ENCODE peak calls at places on chromosomes 3 and 15, in nine cellular contexts. One of them, this sample, is unnamed.

GRCh38 chr3:182214406-182214805 is 502.7 kb downstream of the SOX2 start:
- DNase-seq in NCI-H1930: no peak
- DNase-seq in LHCN-M2: no peak
- DNase-seq in stimulated activated CD4-positive, alpha-beta T cell treated with anti-CD3 and anti-CD28 coated beads, Interleukin-2, amount 100 ng/mL, for 48 hours: no peak
- DNase-seq in A549: no peak
- DNase-seq in amniotic stem cell: no peak
- DNase-seq in frontal cortex: no peak
- DNase-seq in stomach: no peak
- DNase-seq in ecto neural progenitor cell: no peak
- DNase-seq in this sample: no peak

GRCh38 chr3:13939206-13939605 is 59.3 kb upstream of the WNT7A start:
- DNase-seq in ecto neural progenitor cell: no peak
- DNase-seq in stomach: no peak
- DNase-seq in stimulated activated CD4-positive, alpha-beta T cell treated with anti-CD3 and anti-CD28 coated beads, Interleukin-2, amount 100 ng/mL, for 48 hours: no peak
- DNase-seq in LHCN-M2: no peak
- DNase-seq in NCI-H1930: no peak
- DNase-seq in amniotic stem cell: no peak
- DNase-seq in A549: no peak
- DNase-seq in frontal cortex: no peak
- DNase-seq in this sample: no peak

GRCh38 chr3:122992628-122993570 is 34.7 kb downstream of the SEMA5B start:
- DNase-seq in ecto neural progenitor cell: peak
- DNase-seq in stomach: no peak
- DNase-seq in amniotic stem cell: no peak
- DNase-seq in A549: no peak
- DNase-seq in LHCN-M2: no peak
- DNase-seq in frontal cortex: peak
- DNase-seq in stimulated activated CD4-positive, alpha-beta T cell treated with anti-CD3 and anti-CD28 coated beads, Interleukin-2, amount 100 ng/mL, for 48 hours: no peak
- DNase-seq in NCI-H1930: no peak
- DNase-seq in this sample: no peak

GRCh38 chr3:171371354-171371753 is 88.9 kb downstream of the TNIK start:
- DNase-seq in A549: no peak
- DNase-seq in stimulated activated CD4-positive, alpha-beta T cell treated with anti-CD3 and anti-CD28 coated beads, Interleukin-2, amount 100 ng/mL, for 48 hours: no peak
- DNase-seq in ecto neural progenitor cell: no peak
- DNase-seq in frontal cortex: no peak
- DNase-seq in NCI-H1930: no peak
- DNase-seq in LHCN-M2: no peak
- DNase-seq in stomach: no peak
- DNase-seq in amniotic stem cell: no peak
- DNase-seq in this sample: no peak

GRCh38 chr3:98039322-98040024 is 4.4 kb upstream of the GABRR3 start:
- DNase-seq in ecto neural progenitor cell: peak
- DNase-seq in A549: peak
- DNase-seq in LHCN-M2: peak
- DNase-seq in stimulated activated CD4-positive, alpha-beta T cell treated with anti-CD3 and anti-CD28 coated beads, Interleukin-2, amount 100 ng/mL, for 48 hours: peak
- DNase-seq in stomach: peak
- DNase-seq in frontal cortex: peak
- DNase-seq in NCI-H1930: peak
- DNase-seq in amniotic stem cell: peak
- DNase-seq in this sample: peak

GRCh38 chr15:38002883-38003477 is 68.5 kb downstream of the TMCO5A start:
- DNase-seq in frontal cortex: no peak
- DNase-seq in LHCN-M2: peak
- DNase-seq in stomach: peak
- DNase-seq in stimulated activated CD4-positive, alpha-beta T cell treated with anti-CD3 and anti-CD28 coated beads, Interleukin-2, amount 100 ng/mL, for 48 hours: no peak
- DNase-seq in A549: no peak
- DNase-seq in NCI-H1930: no peak
- DNase-seq in amniotic stem cell: no peak
- DNase-seq in ecto neural progenitor cell: peak
- DNase-seq in this sample: peak

GRCh38 chr3:16359331-16359730 is 94.3 kb downstream of the OXNAD1 start:
- DNase-seq in frontal cortex: no peak
- DNase-seq in stimulated activated CD4-positive, alpha-beta T cell treated with anti-CD3 and anti-CD28 coated beads, Interleukin-2, amount 100 ng/mL, for 48 hours: no peak
- DNase-seq in amniotic stem cell: no peak
- DNase-seq in A549: no peak
- DNase-seq in LHCN-M2: no peak
- DNase-seq in stomach: no peak
- DNase-seq in NCI-H1930: no peak
- DNase-seq in ecto neural progenitor cell: no peak
- DNase-seq in this sample: no peak

GRCh38 chr3:170749765-170750477 is 120.1 kb downstream of the RPL22L1 start:
- DNase-seq in NCI-H1930: no peak
- DNase-seq in LHCN-M2: no peak
- DNase-seq in frontal cortex: no peak
- DNase-seq in amniotic stem cell: no peak
- DNase-seq in stomach: no peak
- DNase-seq in ecto neural progenitor cell: no peak
- DNase-seq in A549: no peak
- DNase-seq in stimulated activated CD4-positive, alpha-beta T cell treated with anti-CD3 and anti-CD28 coated beads, Interleukin-2, amount 100 ng/mL, for 48 hours: no peak
- DNase-seq in this sample: no peak

GRCh38 chr3:77414881-77415280 is 375.0 kb downstream of the ROBO2 start:
- DNase-seq in amniotic stem cell: no peak
- DNase-seq in NCI-H1930: no peak
- DNase-seq in ecto neural progenitor cell: no peak
- DNase-seq in A549: no peak
- DNase-seq in frontal cortex: no peak
- DNase-seq in stimulated activated CD4-positive, alpha-beta T cell treated with anti-CD3 and anti-CD28 coated beads, Interleukin-2, amount 100 ng/mL, for 48 hours: no peak
- DNase-seq in stomach: no peak
- DNase-seq in LHCN-M2: no peak
- DNase-seq in this sample: no peak

This sample was measured in NCI-H460.